ENCODE peak calls at places on chromosomes 7 and 10, in seven cellular contexts. U is cardiac fibroblast; Y is tibial artery; A is SK-N-SH; B is naive thymus-derived CD4-positive, alpha-beta T cell; M is GM12878; R is CD8-positive, alpha-beta memory T cell. Q is an unnamed sample.

GRCh38 chr7:45703911-45704682 is 129.9 kb downstream of the ADCY1 start:
- DNase-seq in U (no peak), R (no peak), M (no peak), B (no peak), Y (no peak), A (no peak), Q (no peak)

GRCh38 chr10:124717911-124718734 is 26.1 kb downstream of the FAM53B start:
- DNase-seq in B (peak; percentile 58), Y (no peak), M (peak; percentile 95), R (peak; percentile 71), A (no peak), U (no peak), Q (peak; percentile 86)

GRCh38 chr7:98116656-98117461 is 10.2 kb downstream of the LMTK2 start:
- DNase-seq in M (no peak), A (no peak), B (no peak), R (no peak), U (peak; percentile 30), Y (no peak), Q (no peak)

GRCh38 chr10:44723654-44724053 is 187.5 kb upstream of the TMEM72 start:
- DNase-seq in A (no peak), M (no peak), R (no peak), Y (peak; percentile 36), B (no peak), U (peak; percentile 91), Q (no peak)

GRCh38 chr7:3207387-3207786 is 93.7 kb upstream of the SDK1 start:
- DNase-seq in B (no peak), U (no peak), M (no peak), A (no peak), R (no peak), Y (no peak), Q (no peak)

GRCh38 chr7:102079140-102080002 is 207.3 kb upstream of the SH2B2 start:
- DNase-seq in R (no peak), M (no peak), U (no peak), A (no peak), B (no peak), Y (no peak), Q (peak; percentile 21)

GRCh38 chr7:34622182-34622581 is 35.8 kb upstream of the NPSR1 start:
- DNase-seq in M (no peak), Y (no peak), A (no peak), B (no peak), R (no peak), U (no peak), Q (no peak)

GRCh38 chr10:60853107-60853506 is 74.8 kb downstream of the CDK1 start:
- DNase-seq in M (no peak), Y (no peak), A (no peak), R (no peak), U (no peak), B (no peak), Q (no peak)

GRCh38 chr7:35375516-35375915 is 121.6 kb upstream of the TBX20 start:
- DNase-seq in R (no peak), M (no peak), B (no peak), Y (no peak), U (no peak), A (no peak), Q (no peak)

GRCh38 chr7:118452128-118452527 is 227.6 kb downstream of the ANKRD7 start:
- DNase-seq in R (no peak), Y (no peak), B (no peak), U (no peak), M (no peak), A (no peak), Q (no peak)

GRCh38 chr7:84144480-84144879 is 50.1 kb downstream of the SEMA3A start:
- DNase-seq in R (no peak), M (no peak), A (no peak), U (peak; percentile 13), B (no peak), Y (no peak), Q (no peak)
- H3K4me3 ChIP-seq in R (no peak overlapping the region), M (no peak overlapping the region), A (no peak overlapping the region), U (no peak overlapping the region), B (no peak overlapping the region), Y (no peak overlapping the region), Q (no peak overlapping the region)

GRCh38 chr7:124191713-124192112 is 158.8 kb upstream of the TMEM229A start:
- DNase-seq in B (no peak), M (no peak), U (no peak), Y (no peak), A (no peak), R (no peak), Q (no peak)
- H3K4me3 ChIP-seq in B (no peak overlapping the region), M (no peak overlapping the region), U (no peak overlapping the region), Y (no peak overlapping the region), A (no peak overlapping the region), R (no peak overlapping the region), Q (no peak overlapping the region)

DNA sequence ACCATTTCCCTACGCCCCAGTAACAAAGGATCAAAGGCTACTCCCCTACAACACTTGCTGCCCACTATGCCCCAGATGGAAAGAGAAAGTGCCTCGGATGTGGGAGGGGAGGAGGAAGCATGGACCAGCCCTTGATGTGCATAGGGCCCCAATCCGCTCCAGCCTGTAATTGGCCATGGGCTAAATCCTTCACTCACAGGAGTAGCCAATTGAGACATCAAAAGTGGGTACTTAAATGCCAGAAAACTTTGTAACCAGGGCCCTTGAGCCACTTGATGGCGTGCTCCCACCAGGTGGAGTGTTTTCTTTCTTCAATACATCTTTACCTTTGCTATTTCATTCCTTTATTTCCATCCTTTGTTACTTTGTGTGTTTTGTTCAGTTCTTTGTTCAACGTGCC is 500.5 kb upstream of the LRRN3 start:
- DNase-seq in Y (no peak), M (no peak), B (no peak), A (no peak), U (no peak), R (no peak), Q (no peak)
- H3K4me3 ChIP-seq in Y (no peak overlapping the region), M (no peak overlapping the region), B (no peak overlapping the region), A (no peak overlapping the region), U (no peak overlapping the region), R (no peak overlapping the region), Q (no peak overlapping the region)

GRCh38 chr7:17402628-17403278 is 104.3 kb downstream of the AHR start:
- DNase-seq in M (peak; percentile 90), Y (no peak), U (peak; percentile 35), B (no peak), A (no peak), R (no peak), Q (peak; percentile 18)
- H3K4me3 ChIP-seq in M (peak overlapping the region; percentile 49), Y (no peak overlapping the region), U (no peak overlapping the region), B (peak overlapping the region; percentile 22), A (no peak overlapping the region), R (no peak overlapping the region), Q (no peak overlapping the region)

GRCh38 chr7:91265693-91266066 is 1.4 kb downstream of the FZD1 start:
- DNase-seq in B (no peak), A (no peak), Y (no peak), M (no peak), U (no peak), R (no peak), Q (no peak)

GRCh38 chr7:91267558-91267955 is 3.3 kb downstream of the FZD1 start:
- DNase-seq in B (no peak), Y (no peak), A (no peak), R (no peak), M (no peak), U (peak; percentile 20), Q (no peak)

GRCh38 chr7:91266067-91266930 is 2.1 kb downstream of the FZD1 start:
- DNase-seq in B (no peak), R (no peak), U (no peak), Y (peak; percentile 34), A (peak; percentile 30), M (no peak), Q (no peak)

GRCh38 chr7:91264924-91265681 is 870 bp downstream of the FZD1 start:
- DNase-seq in B (no peak), A (peak; percentile 84), R (no peak), Y (peak; percentile 54), U (peak; percentile 76), M (no peak), Q (peak; percentile 80)

GRCh38 chr7:91266931-91267557 is 2.8 kb downstream of the FZD1 start:
- DNase-seq in Y (no peak), M (no peak), U (no peak), A (no peak), R (no peak), B (no peak), Q (no peak)
- H3K4me3 ChIP-seq in Y (peak overlapping the region; percentile 95), M (no peak overlapping the region), U (peak overlapping the region; percentile 71), A (peak overlapping the region; percentile 12), R (no peak overlapping the region), B (no peak overlapping the region), Q (no peak overlapping the region)

GRCh38 chr7:106116162-106116704 is 4.1 kb upstream of the SYPL1 start:
- DNase-seq in Y (no peak), R (no peak), A (no peak), U (no peak), M (no peak), B (no peak), Q (no peak)
- H3K4me3 ChIP-seq in Y (no peak overlapping the region), R (no peak overlapping the region), A (no peak overlapping the region), U (no peak overlapping the region), M (no peak overlapping the region), B (no peak overlapping the region), Q (no peak overlapping the region)